ENCODE peak calls at places on chromosomes 16 and 17, in five cellular contexts. One of them, this sample, is unnamed.

GRCh38 chr17:39618956-39619785 is 7.6 kb upstream of the PPP1R1B start:
- DNase-seq in GM12891: no peak
- DNase-seq in stomach: no peak
- DNase-seq in ovary: no peak
- DNase-seq in A549: no peak
- DNase-seq in this sample: no peak

GRCh38 chr16:52912565-52913173 is 140.0 kb downstream of the CHD9NB start:
- DNase-seq in GM12891: peak; percentile 12
- DNase-seq in stomach: peak; percentile 85
- DNase-seq in ovary: no peak
- DNase-seq in A549: peak; percentile 55
- DNase-seq in this sample: peak; percentile 63

GRCh38 chr16:4682616-4683254 is 10.6 kb upstream of the NUDT16L1 start:
- DNase-seq in GM12891: no peak
- DNase-seq in stomach: peak; percentile 79
- DNase-seq in ovary: no peak
- DNase-seq in A549: no peak
- DNase-seq in this sample: peak; percentile 52

GRCh38 chr17:1485748-1486376 is 6.6 kb downstream of the MYO1C start:
- DNase-seq in GM12891: peak; percentile 75
- DNase-seq in stomach: peak; percentile 73
- DNase-seq in ovary: peak; percentile 70
- DNase-seq in A549: peak; percentile 76
- DNase-seq in this sample: peak; percentile 58

GRCh38 chr16:51864575-51864974 is 682.4 kb downstream of the TOX3 start:
- DNase-seq in GM12891: no peak
- DNase-seq in stomach: no peak
- DNase-seq in ovary: no peak
- DNase-seq in A549: no peak
- DNase-seq in this sample: no peak

GRCh38 chr17:82767041-82767754 is 15.3 kb downstream of the TBCD start:
- DNase-seq in GM12891: no peak
- DNase-seq in stomach: peak; percentile 77
- DNase-seq in ovary: no peak
- DNase-seq in A549: peak; percentile 65
- DNase-seq in this sample: peak; percentile 63

GRCh38 chr16:24738895-24739294 is 9.4 kb downstream of the TNRC6A start:
- DNase-seq in GM12891: no peak
- DNase-seq in stomach: no peak
- DNase-seq in ovary: no peak
- DNase-seq in A549: no peak
- DNase-seq in this sample: no peak

GRCh38 chr17:74361613-74362391 is at the start of gene BTBD17:
- DNase-seq in GM12891: no peak
- DNase-seq in stomach: peak; percentile 64
- DNase-seq in ovary: peak; percentile 41
- DNase-seq in A549: peak; percentile 74
- DNase-seq in this sample: peak; percentile 52

GRCh38 chr16:27721548-27722265 is 171.8 kb downstream of the KATNIP start:
- DNase-seq in GM12891: no peak
- DNase-seq in stomach: peak; percentile 34
- DNase-seq in ovary: peak; percentile 72
- DNase-seq in A549: no peak
- DNase-seq in this sample: no peak

GRCh38 chr17:4944554-4945175 is 3.7 kb downstream of the PFN1 start:
- DNase-seq in GM12891: no peak
- DNase-seq in stomach: no peak
- DNase-seq in ovary: no peak
- DNase-seq in A549: no peak
- DNase-seq in this sample: no peak
- TF ChIP-seq POLR2A in GM12891: peak; percentile 84
- TF ChIP-seq POLR2A in stomach: no peak
- TF ChIP-seq POLR2A in ovary: no peak
- TF ChIP-seq POLR2A in A549: peak; percentile 3
- TF ChIP-seq POLR2A in this sample: peak; percentile 30

GRCh38 chr17:17682293-17682736 is 1.1 kb downstream of the RAI1 start:
- DNase-seq in GM12891: no peak
- DNase-seq in stomach: peak; percentile 57
- DNase-seq in ovary: no peak
- DNase-seq in A549: peak; percentile 50
- DNase-seq in this sample: peak; percentile 76
- TF ChIP-seq POLR2A in GM12891: peak; percentile 36
- TF ChIP-seq POLR2A in stomach: no peak
- TF ChIP-seq POLR2A in ovary: no peak
- TF ChIP-seq POLR2A in A549: peak; percentile 35
- TF ChIP-seq POLR2A in this sample: no peak

DNA sequence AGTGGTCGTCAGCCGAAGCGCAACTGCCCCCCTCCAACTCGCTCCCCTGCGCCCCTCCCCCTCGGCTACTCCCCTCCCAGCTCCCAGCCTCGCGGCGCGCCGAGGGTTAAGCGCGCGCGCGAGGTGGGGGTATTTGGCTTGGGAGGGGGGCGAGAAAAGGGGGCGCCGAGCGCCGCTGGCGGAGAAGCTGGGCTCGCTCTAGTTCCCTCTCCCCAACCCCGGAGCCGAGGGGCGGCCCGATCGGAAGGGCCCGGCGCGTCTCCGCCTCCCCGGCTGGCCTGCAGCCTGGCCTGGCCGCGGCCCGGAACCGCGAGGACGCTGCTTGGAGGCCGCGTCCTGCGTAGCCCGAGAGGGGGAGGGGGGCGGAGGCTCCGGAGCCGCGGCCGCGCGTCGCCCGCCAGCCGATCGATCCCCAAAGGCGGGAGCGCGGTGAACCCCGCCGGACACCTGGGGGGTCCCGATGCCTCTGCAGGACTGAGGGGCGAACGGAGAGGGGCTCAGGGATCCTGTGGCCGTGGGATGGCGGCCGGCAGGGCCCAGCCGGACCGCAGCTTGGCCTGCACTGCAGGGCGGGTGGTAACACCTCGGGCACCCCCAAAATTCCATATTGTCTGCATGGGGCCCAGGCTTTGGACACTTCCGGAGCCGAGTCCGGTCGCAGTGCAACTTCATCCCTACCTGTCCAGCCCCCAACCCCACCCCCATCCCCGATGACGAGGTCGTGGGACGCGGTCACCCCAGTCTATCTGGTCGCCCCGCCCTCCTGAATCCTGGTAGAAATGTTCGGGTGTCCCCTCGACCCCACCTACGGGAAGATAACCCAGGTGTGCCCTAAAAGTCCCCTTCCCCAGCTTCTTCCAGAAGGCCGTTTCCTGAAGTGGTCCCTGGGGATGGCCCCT is 4.9 kb upstream of the CBX4 start:
- DNase-seq in GM12891: no peak
- DNase-seq in stomach: peak; percentile 70
- DNase-seq in ovary: peak; percentile 71
- DNase-seq in A549: peak; percentile 73
- DNase-seq in this sample: no peak
- TF ChIP-seq POLR2A in GM12891: no peak
- TF ChIP-seq POLR2A in stomach: no peak
- TF ChIP-seq POLR2A in ovary: peak; percentile 55
- TF ChIP-seq POLR2A in A549: peak; percentile 63
- TF ChIP-seq POLR2A in this sample: no peak

DNA sequence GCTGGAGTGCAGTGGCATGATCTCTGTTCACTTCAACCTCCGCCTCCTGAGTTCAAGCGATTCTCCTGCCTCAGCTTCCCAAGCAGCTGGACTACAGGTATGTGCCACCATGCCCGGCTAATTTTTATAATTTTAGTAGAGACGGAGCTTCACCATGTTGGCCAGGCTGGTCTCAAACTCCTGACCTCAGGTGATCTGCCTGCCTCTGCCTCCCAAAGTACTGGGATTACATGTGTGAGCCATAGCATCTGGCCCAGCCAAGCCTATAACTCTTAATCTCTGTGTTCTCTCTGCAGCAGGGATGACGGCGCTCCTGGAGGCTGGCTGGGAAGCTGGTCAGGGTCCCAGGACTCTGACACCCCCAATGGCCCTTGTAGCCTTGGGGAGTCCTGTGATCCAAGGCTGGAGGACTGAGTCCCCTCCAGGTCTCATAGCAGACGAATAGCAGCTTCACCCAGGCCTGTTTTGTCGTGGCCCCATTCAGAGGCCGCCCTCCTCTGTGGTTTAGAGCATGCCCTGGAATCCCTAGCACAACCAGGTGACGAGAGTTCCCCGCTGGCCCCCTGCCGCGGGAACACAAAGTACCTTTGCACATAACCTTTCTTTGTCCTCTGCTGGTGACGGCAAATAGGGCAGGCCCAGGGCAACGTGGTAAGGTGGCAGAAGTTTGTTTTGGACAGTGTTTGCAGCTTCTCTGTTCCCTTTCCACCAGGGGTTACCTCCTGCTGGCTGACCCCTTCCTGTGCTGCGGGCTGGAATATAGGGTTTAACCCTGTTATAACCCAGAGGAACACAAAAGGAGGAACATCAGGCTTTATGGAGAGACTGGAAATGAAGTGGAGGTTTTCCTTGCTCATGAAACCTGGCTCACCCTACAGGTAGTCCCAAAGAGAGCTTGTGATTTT is 43.0 kb upstream of the TOB1 start:
- DNase-seq in GM12891: no peak
- DNase-seq in stomach: peak; percentile 95
- DNase-seq in ovary: no peak
- DNase-seq in A549: no peak
- DNase-seq in this sample: no peak
- TF ChIP-seq POLR2A in GM12891: no peak
- TF ChIP-seq POLR2A in stomach: no peak
- TF ChIP-seq POLR2A in ovary: no peak
- TF ChIP-seq POLR2A in A549: no peak
- TF ChIP-seq POLR2A in this sample: no peak

DNA sequence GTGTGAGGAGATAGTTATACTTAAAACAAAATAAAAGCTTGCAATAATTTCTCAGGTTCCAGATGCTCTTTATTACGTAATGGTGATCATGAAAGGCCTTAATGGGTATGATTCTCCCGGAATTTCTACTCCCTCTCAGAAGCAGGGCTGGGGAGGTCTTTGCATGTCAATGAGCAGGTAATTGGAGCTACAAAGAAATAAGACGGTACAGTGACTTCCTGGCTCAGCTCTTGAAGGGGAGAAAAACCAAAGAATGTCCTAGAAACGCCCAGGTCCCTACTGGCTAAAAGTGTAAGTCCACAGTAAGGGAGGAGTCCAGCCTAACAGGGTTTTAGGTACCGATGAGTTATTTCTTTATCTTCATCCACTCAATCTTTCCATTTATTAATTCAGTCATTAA is 390.9 kb downstream of the TMEM114 start:
- DNase-seq in GM12891: no peak
- DNase-seq in stomach: no peak
- DNase-seq in ovary: no peak
- DNase-seq in A549: no peak
- DNase-seq in this sample: no peak
- TF ChIP-seq POLR2A in GM12891: no peak
- TF ChIP-seq POLR2A in stomach: no peak
- TF ChIP-seq POLR2A in ovary: no peak
- TF ChIP-seq POLR2A in A549: no peak
- TF ChIP-seq POLR2A in this sample: no peak

DNA sequence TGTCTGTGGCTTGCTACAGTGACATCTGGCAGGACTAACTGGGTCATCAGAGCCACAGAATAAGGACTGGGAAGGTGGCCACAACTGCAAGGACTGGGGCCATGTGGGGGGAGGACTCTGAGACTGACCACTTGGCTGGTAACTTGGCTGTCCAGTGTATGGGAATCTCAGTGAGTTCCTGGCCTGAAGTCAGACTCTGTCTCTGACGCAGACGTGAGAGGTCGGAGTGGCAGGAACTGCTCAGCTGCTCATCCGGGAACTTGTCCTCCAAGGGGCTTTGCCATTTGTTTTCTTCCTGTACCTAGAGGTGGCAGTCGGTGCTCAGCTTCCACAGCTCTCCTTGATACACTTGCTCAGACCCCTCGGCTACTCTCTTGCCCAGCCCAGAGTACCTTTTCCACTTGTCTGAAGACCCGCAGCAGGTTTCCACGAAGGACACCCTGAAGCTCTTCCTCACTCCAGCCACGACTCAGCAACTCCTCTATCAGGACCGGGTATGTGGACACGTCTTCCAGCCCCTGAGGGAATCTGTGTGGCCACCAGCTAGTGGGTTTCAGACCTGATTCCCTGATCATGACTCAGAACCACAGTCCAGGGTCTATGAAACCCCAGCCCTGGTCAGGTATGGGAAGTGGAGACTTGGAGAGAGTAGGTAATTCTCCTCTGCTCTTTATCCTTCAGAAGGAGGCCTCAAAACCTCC is 7.3 kb upstream of the DPEP3 start:
- DNase-seq in GM12891: no peak
- DNase-seq in stomach: no peak
- DNase-seq in ovary: no peak
- DNase-seq in A549: no peak
- DNase-seq in this sample: no peak
- TF ChIP-seq POLR2A in GM12891: no peak
- TF ChIP-seq POLR2A in stomach: no peak
- TF ChIP-seq POLR2A in ovary: no peak
- TF ChIP-seq POLR2A in A549: no peak
- TF ChIP-seq POLR2A in this sample: no peak

GRCh38 chr16:84504420-84505248 is at the start of gene MEAK7:
- DNase-seq in GM12891: peak; percentile 96
- DNase-seq in stomach: peak; percentile 99
- DNase-seq in ovary: peak; percentile 98
- DNase-seq in A549: peak; percentile 98
- DNase-seq in this sample: peak; percentile 98
- TF ChIP-seq POLR2A in GM12891: no peak
- TF ChIP-seq POLR2A in stomach: no peak
- TF ChIP-seq POLR2A in ovary: peak; percentile 67
- TF ChIP-seq POLR2A in A549: peak; percentile 81
- TF ChIP-seq POLR2A in this sample: peak; percentile 28

GRCh38 chr17:64094412-64094811 is 35.5 kb downstream of the ERN1 start:
- DNase-seq in GM12891: no peak
- DNase-seq in stomach: no peak
- DNase-seq in ovary: no peak
- DNase-seq in A549: no peak
- DNase-seq in this sample: no peak

GRCh38 chr17:64092111-64092510 is 37.8 kb downstream of the ERN1 start:
- DNase-seq in GM12891: no peak
- DNase-seq in stomach: no peak
- DNase-seq in ovary: no peak
- DNase-seq in A549: no peak
- DNase-seq in this sample: no peak

GRCh38 chr17:64091116-64091515 is 38.8 kb downstream of the ERN1 start:
- DNase-seq in GM12891: peak; percentile 27
- DNase-seq in stomach: no peak
- DNase-seq in ovary: no peak
- DNase-seq in A549: no peak
- DNase-seq in this sample: no peak

GRCh38 chr17:64091571-64091970 is 38.4 kb downstream of the ERN1 start:
- DNase-seq in GM12891: no peak
- DNase-seq in stomach: no peak
- DNase-seq in ovary: no peak
- DNase-seq in A549: no peak
- DNase-seq in this sample: no peak

GRCh38 chr17:64092952-64093451 is 36.9 kb downstream of the ERN1 start:
- DNase-seq in GM12891: no peak
- DNase-seq in stomach: no peak
- DNase-seq in ovary: no peak
- DNase-seq in A549: no peak
- DNase-seq in this sample: no peak
- TF ChIP-seq POLR2A in GM12891: no peak
- TF ChIP-seq POLR2A in stomach: no peak
- TF ChIP-seq POLR2A in ovary: no peak
- TF ChIP-seq POLR2A in A549: no peak
- TF ChIP-seq POLR2A in this sample: no peak

This sample was measured in erythroblast.